ENCODE peak calls at places on chromosomes 11 and 22, in eight cellular contexts. F is astrocyte of the cerebellum, O is mucosa of descending colon, R is tibial artery, B is upper lobe of right lung, W is gastrocnemius medialis, Q is cardiac fibroblast, T is AG04450. A is an unnamed sample.

GRCh38 chr11:35003658-35004057 is 87.2 kb downstream of the PDHX start:
- DNase-seq in F (no peak), O (no peak), R (no peak), B (no peak), W (no peak), Q (no peak), T (no peak), A (no peak)

GRCh38 chr11:1157645-1158591 is at the start of gene MUC5AC:
- DNase-seq in F (no peak), O (peak), R (peak), B (peak), W (peak), Q (no peak), T (no peak), A (no peak)

GRCh38 chr11:114909866-114910265 is 231.5 kb downstream of the NXPE2 start:
- DNase-seq in F (no peak), O (no peak), R (no peak), B (no peak), W (no peak), Q (no peak), T (no peak), A (no peak)

GRCh38 chr22:20957691-20958440 is 9.2 kb upstream of the AIFM3 start:
- DNase-seq in F (no peak), O (peak), R (no peak), B (peak), W (no peak), Q (no peak), T (no peak), A (no peak)

GRCh38 chr11:75174781-75175370 is 24.0 kb downstream of the SLCO2B1 start:
- DNase-seq in F (no peak), O (no peak), R (no peak), B (no peak), W (peak), Q (peak), T (no peak), A (peak)

GRCh38 chr11:114340311-114341131 is 44.3 kb downstream of the NNMT start:
- DNase-seq in F (peak), O (peak), R (peak), B (peak), W (peak), Q (peak), T (peak), A (no peak)

GRCh38 chr22:45265546-45265945 is 19.2 kb upstream of the UPK3A start:
- DNase-seq in F (no peak), O (no peak), R (no peak), B (no peak), W (no peak), Q (no peak), T (no peak), A (no peak)

GRCh38 chr11:120579601-120580000 is 68.1 kb downstream of the GRIK4 start:
- DNase-seq in F (no peak), O (no peak), R (no peak), B (no peak), W (no peak), Q (no peak), T (no peak), A (no peak)

GRCh38 chr11:37322333-37323194 is 724.5 kb upstream of the RAG2 start:
- DNase-seq in F (no peak), O (no peak), R (no peak), B (no peak), W (no peak), Q (no peak), T (no peak), A (no peak)

GRCh38 chr11:84714316-84714780 is 912.8 kb downstream of the DLG2 start:
- DNase-seq in F (peak), O (peak), R (no peak), B (no peak), W (peak), Q (peak), T (no peak), A (no peak)

GRCh38 chr11:61489833-61490585 is 18.5 kb upstream of the LRRC10B start:
- DNase-seq in F (peak), O (no peak), R (no peak), B (no peak), W (no peak), Q (no peak), T (no peak), A (no peak)

GRCh38 chr11:75663808-75664207 is 5.0 kb downstream of the MAP6 start:
- DNase-seq in F (no peak), O (no peak), R (no peak), B (no peak), W (no peak), Q (no peak), T (no peak), A (no peak)

GRCh38 chr11:109192864-109193263 is 229.1 kb upstream of the C11orf87 start:
- DNase-seq in F (no peak), O (no peak), R (no peak), B (no peak), W (no peak), Q (no peak), T (no peak), A (no peak)

GRCh38 chr22:37681556-37682049 is 4.5 kb upstream of the NOL12 start:
- DNase-seq in F (peak), O (peak), R (peak), B (peak), W (peak), Q (peak), T (no peak), A (no peak)

GRCh38 chr11:67510023-67510345 is 2.0 kb upstream of the CDK2AP2 start:
- DNase-seq in F (no peak), O (no peak), R (no peak), B (no peak), W (no peak), Q (no peak), T (no peak), A (no peak)

GRCh38 chr11:114044042-114044871 is 15.3 kb upstream of the ZBTB16 start:
- DNase-seq in F (no peak), O (peak), R (peak), B (no peak), W (no peak), Q (peak), T (no peak), A (no peak)

GRCh38 chr11:27700351-27701261 is at the start of gene BDNF:
- DNase-seq in F (no peak), O (peak), R (no peak), B (peak), W (no peak), Q (peak), T (no peak), A (no peak)
- TF ChIP-seq CTCF in F (no peak), O (no peak), R (no peak), B (no peak), W (no peak), Q (no peak), T (no peak), A (peak)

DNA sequence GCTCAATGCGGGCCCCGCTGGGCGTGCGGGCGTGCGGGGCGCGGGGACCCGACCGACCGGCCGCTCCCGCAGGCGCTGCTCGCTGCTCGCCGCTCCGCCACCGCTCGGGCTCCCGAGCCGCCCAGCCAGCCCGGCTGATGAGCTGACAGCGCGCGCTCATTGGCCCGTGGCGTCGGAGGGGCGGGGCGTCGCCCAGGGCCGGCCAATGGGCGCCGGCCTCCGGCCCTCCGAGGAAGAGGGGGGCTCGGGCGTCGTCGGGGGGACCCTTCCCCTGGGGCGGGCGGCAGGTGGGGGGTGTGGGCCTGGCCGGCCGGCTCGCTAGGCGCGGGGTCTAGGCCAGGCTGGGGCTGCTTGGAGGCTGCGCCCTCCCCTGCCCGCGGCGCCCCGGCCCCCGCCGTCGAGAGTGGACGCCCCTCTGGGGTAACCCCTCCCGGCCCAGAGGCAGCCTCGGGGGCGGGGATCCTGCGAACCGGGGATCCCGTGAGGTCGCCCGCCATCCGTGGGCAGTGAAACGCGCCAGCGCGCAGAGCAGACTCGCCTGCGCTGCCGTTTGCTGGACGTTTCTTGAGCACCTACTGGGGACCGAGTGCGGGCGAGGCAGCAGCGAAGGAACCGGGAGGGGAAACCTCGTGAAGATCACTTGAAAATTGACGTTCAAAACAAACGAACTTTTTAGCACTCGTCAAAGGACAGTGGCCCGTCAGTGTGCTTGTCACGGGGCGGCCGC is at the start of gene SCUBE1:
- DNase-seq in F (no peak), O (peak), R (no peak), B (peak), W (peak), Q (peak), T (no peak), A (no peak)
- H3K4me3 ChIP-seq in F (no peak), O (no peak), R (peak), B (peak), W (no peak), Q (no peak), T (no peak), A (no peak)

GRCh38 chr11:47233989-47234668 is 14.5 kb downstream of the ACP2 start:
- DNase-seq in F (no peak), O (no peak), R (no peak), B (no peak), W (peak), Q (peak), T (no peak), A (no peak)
- TF ChIP-seq CTCF in F (peak), O (no peak), R (no peak), B (peak), W (peak), Q (peak), T (peak), A (peak)

DNA sequence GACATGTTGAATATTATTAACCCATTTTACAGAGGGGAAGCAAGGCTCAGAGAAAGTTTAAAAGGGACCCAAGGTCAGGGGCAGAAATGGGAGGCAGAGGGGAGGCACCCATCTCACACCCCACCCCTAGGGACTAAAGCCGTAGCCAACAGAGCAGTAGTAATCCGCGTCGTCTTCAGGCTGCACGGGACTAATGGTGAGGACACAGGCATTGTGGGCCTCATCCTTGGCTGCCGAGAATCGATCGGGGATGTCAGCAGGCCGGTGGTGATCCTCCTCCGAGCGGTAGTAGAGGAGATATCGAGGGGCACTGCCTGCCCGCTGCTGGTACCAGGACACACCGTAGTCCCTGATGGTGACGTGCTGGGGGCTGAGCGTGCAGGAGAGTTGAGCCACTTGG is 1.5 kb downstream of the VPREB3 start:
- DNase-seq in F (no peak), O (no peak), R (no peak), B (no peak), W (no peak), Q (no peak), T (no peak), A (no peak)
- H3K4me3 ChIP-seq in F (no peak), O (no peak), R (no peak), B (no peak), W (no peak), Q (no peak), T (no peak), A (no peak)

DNA sequence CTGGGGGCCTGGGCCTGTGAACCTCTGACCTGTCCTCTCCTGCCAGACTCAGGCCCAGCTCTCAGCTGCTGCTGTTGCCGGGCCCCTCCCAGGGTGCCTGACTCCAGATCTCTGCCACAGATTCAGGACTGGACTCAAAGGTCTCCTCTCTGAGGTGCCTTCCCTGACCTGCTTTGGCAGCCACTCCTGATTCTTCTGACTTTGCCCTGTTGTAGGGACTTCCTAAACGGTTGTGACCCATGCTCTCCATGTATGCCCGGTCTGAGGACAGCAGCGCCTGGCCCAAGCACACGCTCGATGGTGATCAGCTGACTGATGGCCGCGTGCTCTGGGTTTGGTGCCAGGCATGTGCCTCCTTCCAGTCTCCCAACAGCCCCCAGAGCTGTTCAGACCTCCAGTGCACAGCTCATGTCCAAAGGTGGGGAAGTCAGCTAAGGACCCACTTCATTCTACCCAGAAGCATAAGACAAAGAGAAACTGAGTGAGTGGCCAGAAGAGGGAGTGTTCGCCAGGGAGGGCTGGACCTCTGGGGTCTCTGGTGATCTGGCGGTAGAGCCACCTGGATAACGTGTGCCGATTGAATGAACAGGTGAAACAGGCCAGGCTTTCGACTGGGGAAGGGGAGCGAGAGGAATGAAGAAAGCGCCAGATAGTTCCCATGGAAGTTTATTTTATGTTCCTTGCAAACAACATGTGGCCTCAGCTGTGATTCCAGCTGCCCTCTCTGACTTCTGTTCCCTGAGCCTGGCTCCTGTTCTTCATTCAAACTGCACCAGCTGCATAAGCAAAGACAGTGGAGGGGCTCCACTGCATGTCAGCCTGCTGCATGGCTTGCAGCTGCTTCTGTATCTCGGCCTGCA is 8.1 kb upstream of the TOP3B start:
- DNase-seq in F (no peak), O (no peak), R (no peak), B (no peak), W (no peak), Q (no peak), T (no peak), A (no peak)
- TF ChIP-seq CTCF in F (no peak), O (no peak), R (no peak), B (no peak), W (no peak), Q (no peak), T (no peak), A (no peak)